ENCODE peak calls at places on chromosomes 12 and 14, in seven cellular contexts. P is heart right ventricle, L is Panc1, V is AG04450, K is testis, J is pancreas, C is right cardiac atrium. R is an unnamed sample.

GRCh38 chr12:53530920-53531319 is 23.6 kb upstream of the NPFF start:
- DNase-seq in P (no peak), L (no peak), V (no peak), K (no peak), J (no peak), C (no peak), R (no peak)

GRCh38 chr12:34217660-34218059 is 195.4 kb downstream of the ALG10 start:
- DNase-seq in P (no peak), L (no peak), V (no peak), K (no peak), J (no peak), C (no peak), R (no peak)

GRCh38 chr14:52694761-52695480 is 437 bp downstream of the ERO1A start:
- DNase-seq in P (peak), L (no peak), V (no peak), K (peak), J (peak), C (no peak), R (no peak)

GRCh38 chr12:90510948-90511347 is 444.0 kb downstream of the CCER1 start:
- DNase-seq in P (no peak), L (no peak), V (peak), K (no peak), J (no peak), C (no peak), R (no peak)

GRCh38 chr12:120119395-120119973 is 2.9 kb upstream of the RAB35 start:
- DNase-seq in P (no peak), L (no peak), V (peak), K (no peak), J (no peak), C (no peak), R (no peak)

GRCh38 chr12:125343649-125344048 is 278.4 kb downstream of the AACS start:
- DNase-seq in P (no peak), L (no peak), V (no peak), K (no peak), J (no peak), C (no peak), R (no peak)

GRCh38 chr12:22406622-22407021 is 72.1 kb upstream of the ST8SIA1 start:
- DNase-seq in P (no peak), L (no peak), V (no peak), K (no peak), J (no peak), C (no peak), R (no peak)

GRCh38 chr12:50505386-50505827 is 622 bp downstream of the DIP2B start:
- DNase-seq in P (peak), L (no peak), V (no peak), K (peak), J (peak), C (peak), R (peak)

GRCh38 chr14:79136437-79137430 is 966.6 kb downstream of the NRXN3 start:
- DNase-seq in P (no peak), L (no peak), V (no peak), K (no peak), J (no peak), C (no peak), R (no peak)

GRCh38 chr12:98635657-98636323 is 8.8 kb downstream of the IKBIP start:
- DNase-seq in P (no peak), L (no peak), V (peak), K (no peak), J (no peak), C (no peak), R (no peak)

GRCh38 chr12:107610030-107610859 is 75.4 kb upstream of the PWP1 start:
- DNase-seq in P (peak), L (no peak), V (peak), K (peak), J (no peak), C (no peak), R (no peak)

GRCh38 chr14:52759145-52759544 is 29.2 kb downstream of the STYX start:
- DNase-seq in P (no peak), L (no peak), V (no peak), K (no peak), J (no peak), C (no peak), R (no peak)

GRCh38 chr12:68454855-68455254 is 122.7 kb upstream of the MDM1 start:
- DNase-seq in P (no peak), L (no peak), V (no peak), K (no peak), J (no peak), C (no peak), R (no peak)

GRCh38 chr12:14207946-14208612 is 157.4 kb upstream of the ATF7IP start:
- DNase-seq in P (no peak), L (no peak), V (no peak), K (no peak), J (no peak), C (no peak), R (no peak)

GRCh38 chr12:115259968-115260806 is 576.2 kb upstream of the TBX3 start:
- DNase-seq in P (no peak), L (no peak), V (no peak), K (no peak), J (no peak), C (no peak), R (no peak)

GRCh38 chr12:79643821-79644220 is 46.9 kb downstream of the PAWR start:
- DNase-seq in P (no peak), L (no peak), V (no peak), K (no peak), J (no peak), C (no peak), R (no peak)

GRCh38 chr14:23443411-23443812 is 8.0 kb upstream of the MYH7 start:
- DNase-seq in P (no peak), L (no peak), V (no peak), K (peak), J (no peak), C (peak), R (no peak)

GRCh38 chr12:27455589-27455988 is 9.1 kb downstream of the SMCO2 start:
- DNase-seq in P (no peak), L (no peak), V (no peak), K (no peak), J (no peak), C (no peak), R (no peak)

GRCh38 chr12:26119391-26119981 is 5.4 kb downstream of the BHLHE41 start:
- DNase-seq in P (no peak), L (no peak), V (no peak), K (peak), J (no peak), C (no peak), R (peak)
- H3K27ac ChIP-seq in P (peak), L (peak), V (no peak), K (peak), J (no peak), C (peak), R (peak)

GRCh38 chr14:74585406-74586335 is 26.4 kb downstream of the LTBP2 start:
- DNase-seq in P (no peak), L (no peak), V (no peak), K (no peak), J (peak), C (no peak), R (no peak)
- H3K27ac ChIP-seq in P (peak), L (no peak), V (peak), K (peak), J (no peak), C (no peak), R (peak)

GRCh38 chr12:56361487-56362129 is 1.0 kb downstream of the APOF start:
- DNase-seq in P (no peak), L (no peak), V (no peak), K (no peak), J (no peak), C (no peak), R (no peak)
- H3K27ac ChIP-seq in P (no peak), L (no peak), V (no peak), K (no peak), J (no peak), C (no peak), R (no peak)

DNA sequence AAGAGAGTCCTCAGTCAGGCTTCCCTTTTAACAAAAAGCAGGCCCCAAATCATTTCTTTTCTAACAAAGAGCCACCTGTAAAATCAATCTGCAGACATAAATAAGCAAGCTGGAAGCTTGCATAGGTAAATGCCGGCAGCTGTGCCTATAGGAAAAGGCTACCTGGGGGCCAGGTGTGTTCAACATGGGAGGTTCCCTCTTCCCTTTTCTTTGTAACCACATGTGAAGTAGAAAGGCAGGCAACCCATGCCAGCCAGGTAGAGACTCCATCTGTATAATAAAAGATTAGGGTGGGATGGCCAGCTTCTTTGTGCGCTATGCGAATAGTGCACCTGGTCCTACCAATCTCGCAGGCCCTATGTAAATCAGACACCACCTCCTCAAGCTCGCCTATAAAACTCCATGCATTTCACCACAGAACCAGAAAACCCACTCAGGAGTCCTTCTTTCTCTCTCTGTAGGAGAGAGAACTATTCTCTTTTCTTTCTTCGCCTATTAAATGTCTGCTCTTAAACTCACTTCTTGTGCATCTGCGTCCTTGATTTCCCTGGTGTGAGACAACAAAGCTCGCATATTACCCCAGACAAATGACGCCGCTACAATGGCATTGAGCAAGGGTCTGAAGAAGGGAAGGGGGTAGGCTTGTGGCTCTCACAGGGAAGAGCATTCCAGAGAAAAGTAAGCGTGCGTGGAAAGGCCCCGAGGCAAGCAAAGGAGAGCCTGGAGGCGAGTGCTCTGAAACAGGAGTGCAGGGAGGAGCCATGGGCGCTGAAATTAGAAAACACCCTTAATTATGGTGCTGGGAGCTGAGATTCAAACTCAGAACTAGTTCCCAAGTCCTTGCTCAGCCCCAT is 67.2 kb downstream of the TTC9 start:
- DNase-seq in P (no peak), L (no peak), V (no peak), K (no peak), J (no peak), C (no peak), R (no peak)
- H3K27ac ChIP-seq in P (no peak), L (no peak), V (no peak), K (no peak), J (no peak), C (no peak), R (no peak)

GRCh38 chr12:75660107-75660530 is 148.7 kb upstream of the KRR1 start:
- DNase-seq in P (no peak), L (no peak), V (no peak), K (no peak), J (no peak), C (no peak), R (no peak)
- H3K27ac ChIP-seq in P (no peak), L (peak), V (peak), K (no peak), J (no peak), C (no peak), R (no peak)

GRCh38 chr14:65291561-65291960 is 121.0 kb upstream of the FUT8 start:
- DNase-seq in P (no peak), L (no peak), V (no peak), K (no peak), J (no peak), C (no peak), R (no peak)

GRCh38 chr14:65286443-65286842 is 126.1 kb upstream of the FUT8 start:
- DNase-seq in P (no peak), L (no peak), V (no peak), K (no peak), J (no peak), C (no peak), R (no peak)

GRCh38 chr14:65287264-65288131 is 125.0 kb upstream of the FUT8 start:
- DNase-seq in P (no peak), L (no peak), V (no peak), K (no peak), J (peak), C (no peak), R (no peak)

GRCh38 chr14:65296402-65296801 is 116.1 kb upstream of the FUT8 start:
- DNase-seq in P (no peak), L (no peak), V (no peak), K (no peak), J (no peak), C (no peak), R (no peak)

GRCh38 chr14:65290830-65291229 is 121.7 kb upstream of the FUT8 start:
- DNase-seq in P (no peak), L (no peak), V (no peak), K (no peak), J (no peak), C (no peak), R (no peak)
- H3K27ac ChIP-seq in P (no peak), L (no peak), V (no peak), K (no peak), J (no peak), C (no peak), R (no peak)

GRCh38 chr12:110223777-110224378 is 57.2 kb upstream of the ATP2A2 start:
- DNase-seq in P (no peak), L (no peak), V (no peak), K (no peak), J (no peak), C (no peak), R (no peak)

GRCh38 chr12:110222027-110222426 is 59.0 kb upstream of the ATP2A2 start:
- DNase-seq in P (no peak), L (no peak), V (no peak), K (no peak), J (no peak), C (no peak), R (no peak)

GRCh38 chr12:110222433-110222832 is 58.6 kb upstream of the ATP2A2 start:
- DNase-seq in P (no peak), L (no peak), V (no peak), K (no peak), J (no peak), C (no peak), R (no peak)

GRCh38 chr12:110217996-110218674 is 62.9 kb upstream of the ATP2A2 start:
- DNase-seq in P (no peak), L (no peak), V (no peak), K (no peak), J (no peak), C (no peak), R (no peak)
- H3K27ac ChIP-seq in P (no peak), L (no peak), V (no peak), K (no peak), J (no peak), C (no peak), R (no peak)